ENCODE peak calls at places on chromosomes 3 and 15, in seven cellular contexts. One of them, this sample, is unnamed.

GRCh38 chr15:53351373-53351772 is 408.1 kb downstream of the WDR72 start:
- DNase-seq in cardiac muscle cell: no peak
- DNase-seq in heart left ventricle: no peak
- DNase-seq in skeletal muscle cell: no peak
- DNase-seq in IMR-90: no peak
- DNase-seq in foreskin fibroblast: no peak
- DNase-seq in uterus: no peak
- DNase-seq in this sample: no peak

GRCh38 chr15:26129852-26130251 is 266.7 kb upstream of the ATP10A start:
- DNase-seq in cardiac muscle cell: no peak
- DNase-seq in heart left ventricle: no peak
- DNase-seq in skeletal muscle cell: no peak
- DNase-seq in IMR-90: no peak
- DNase-seq in foreskin fibroblast: no peak
- DNase-seq in uterus: no peak
- DNase-seq in this sample: no peak

GRCh38 chr3:56819016-56819809 is 17.5 kb upstream of the ARHGEF3 start:
- DNase-seq in cardiac muscle cell: no peak
- DNase-seq in heart left ventricle: no peak
- DNase-seq in skeletal muscle cell: no peak
- DNase-seq in IMR-90: no peak
- DNase-seq in foreskin fibroblast: no peak
- DNase-seq in uterus: no peak
- DNase-seq in this sample: no peak

GRCh38 chr3:9886328-9886727 is 4.1 kb upstream of the JAGN1 start:
- DNase-seq in cardiac muscle cell: no peak
- DNase-seq in heart left ventricle: no peak
- DNase-seq in skeletal muscle cell: no peak
- DNase-seq in IMR-90: no peak
- DNase-seq in foreskin fibroblast: no peak
- DNase-seq in uterus: no peak
- DNase-seq in this sample: no peak

GRCh38 chr15:76059320-76060097 is at the start of gene TMEM266:
- DNase-seq in cardiac muscle cell: peak
- DNase-seq in heart left ventricle: peak
- DNase-seq in skeletal muscle cell: no peak
- DNase-seq in IMR-90: peak
- DNase-seq in foreskin fibroblast: peak
- DNase-seq in uterus: no peak
- DNase-seq in this sample: no peak

GRCh38 chr3:126983653-126984390 is 907 bp downstream of the PLXNA1 start:
- DNase-seq in cardiac muscle cell: peak
- DNase-seq in heart left ventricle: no peak
- DNase-seq in skeletal muscle cell: no peak
- DNase-seq in IMR-90: no peak
- DNase-seq in foreskin fibroblast: peak
- DNase-seq in uterus: no peak
- DNase-seq in this sample: no peak

GRCh38 chr3:129549805-129550204 is 6.8 kb downstream of the H1-8 start:
- DNase-seq in cardiac muscle cell: no peak
- DNase-seq in heart left ventricle: no peak
- DNase-seq in skeletal muscle cell: no peak
- DNase-seq in IMR-90: no peak
- DNase-seq in foreskin fibroblast: no peak
- DNase-seq in uterus: no peak
- DNase-seq in this sample: no peak

GRCh38 chr3:44648564-44649229 is at the start of gene ZNF35:
- DNase-seq in cardiac muscle cell: peak
- DNase-seq in heart left ventricle: peak
- DNase-seq in skeletal muscle cell: peak
- DNase-seq in IMR-90: peak
- DNase-seq in foreskin fibroblast: peak
- DNase-seq in uterus: peak
- DNase-seq in this sample: no peak

GRCh38 chr15:85620321-85621044 is 174.2 kb downstream of the KLHL25 start:
- DNase-seq in cardiac muscle cell: peak
- DNase-seq in heart left ventricle: no peak
- DNase-seq in skeletal muscle cell: no peak
- DNase-seq in IMR-90: peak
- DNase-seq in foreskin fibroblast: peak
- DNase-seq in uterus: peak
- DNase-seq in this sample: no peak

GRCh38 chr15:65183847-65184159 is 1.3 kb downstream of the CLPX start:
- DNase-seq in cardiac muscle cell: no peak
- DNase-seq in heart left ventricle: no peak
- DNase-seq in skeletal muscle cell: no peak
- DNase-seq in IMR-90: no peak
- DNase-seq in foreskin fibroblast: no peak
- DNase-seq in uterus: no peak
- DNase-seq in this sample: no peak

GRCh38 chr3:136546718-136547117 is 205.5 kb downstream of the STAG1 start:
- DNase-seq in cardiac muscle cell: peak
- DNase-seq in heart left ventricle: no peak
- DNase-seq in skeletal muscle cell: no peak
- DNase-seq in IMR-90: peak
- DNase-seq in foreskin fibroblast: no peak
- DNase-seq in uterus: no peak
- DNase-seq in this sample: no peak

GRCh38 chr15:64697911-64698369 is 77.4 kb downstream of the RBPMS2 start:
- DNase-seq in cardiac muscle cell: no peak
- DNase-seq in heart left ventricle: no peak
- DNase-seq in skeletal muscle cell: no peak
- DNase-seq in IMR-90: peak
- DNase-seq in foreskin fibroblast: peak
- DNase-seq in uterus: no peak
- DNase-seq in this sample: no peak

GRCh38 chr3:23945653-23945902 is 492 bp downstream of the NR1D2 start:
- DNase-seq in cardiac muscle cell: no peak
- DNase-seq in heart left ventricle: no peak
- DNase-seq in skeletal muscle cell: no peak
- DNase-seq in IMR-90: no peak
- DNase-seq in foreskin fibroblast: no peak
- DNase-seq in uterus: no peak
- DNase-seq in this sample: no peak
- H3K4me3 ChIP-seq in cardiac muscle cell: peak
- H3K4me3 ChIP-seq in heart left ventricle: peak
- H3K4me3 ChIP-seq in skeletal muscle cell: peak
- H3K4me3 ChIP-seq in IMR-90: peak
- H3K4me3 ChIP-seq in foreskin fibroblast: peak
- H3K4me3 ChIP-seq in uterus: peak
- H3K4me3 ChIP-seq in this sample: peak

DNA sequence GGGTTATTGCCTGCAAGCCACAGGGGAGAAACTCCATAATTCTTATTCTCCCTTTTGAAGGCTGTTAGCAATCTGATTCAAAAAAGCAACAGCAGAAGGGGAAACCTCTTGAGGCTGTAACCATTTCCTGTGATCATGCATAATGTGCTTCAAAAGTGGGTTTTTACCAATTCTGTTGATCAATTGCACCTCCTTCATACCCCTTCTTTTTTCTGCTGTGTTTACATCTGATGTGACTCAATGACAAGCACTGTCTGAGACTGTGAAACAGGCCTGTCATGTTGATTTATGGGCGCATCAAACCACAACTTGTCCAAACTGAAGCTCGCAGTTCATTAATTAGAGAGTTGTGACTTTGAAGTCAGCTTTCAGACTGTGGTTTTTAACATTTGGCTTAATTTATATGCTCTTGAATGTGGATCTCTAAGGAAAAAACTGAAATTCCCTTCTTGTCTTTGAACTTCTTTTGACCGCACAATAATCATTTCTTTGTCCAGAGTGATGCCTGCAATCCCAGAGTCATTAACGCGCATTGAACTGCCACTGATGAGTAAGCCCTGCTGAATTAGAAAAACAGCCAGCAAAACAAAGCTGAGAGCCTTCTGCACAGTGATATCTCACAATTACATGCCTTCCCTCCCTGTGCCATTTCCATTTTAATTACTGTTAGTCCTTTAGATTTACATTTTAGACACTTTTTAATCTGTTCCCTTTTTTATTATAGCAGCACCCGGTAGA is 532.8 kb downstream of the FOXP1 start:
- DNase-seq in cardiac muscle cell: peak
- DNase-seq in heart left ventricle: no peak
- DNase-seq in skeletal muscle cell: no peak
- DNase-seq in IMR-90: peak
- DNase-seq in foreskin fibroblast: peak
- DNase-seq in uterus: no peak
- DNase-seq in this sample: no peak
- H3K4me3 ChIP-seq in cardiac muscle cell: no peak
- H3K4me3 ChIP-seq in heart left ventricle: no peak
- H3K4me3 ChIP-seq in skeletal muscle cell: no peak
- H3K4me3 ChIP-seq in IMR-90: no peak
- H3K4me3 ChIP-seq in foreskin fibroblast: no peak
- H3K4me3 ChIP-seq in uterus: no peak
- H3K4me3 ChIP-seq in this sample: no peak

DNA sequence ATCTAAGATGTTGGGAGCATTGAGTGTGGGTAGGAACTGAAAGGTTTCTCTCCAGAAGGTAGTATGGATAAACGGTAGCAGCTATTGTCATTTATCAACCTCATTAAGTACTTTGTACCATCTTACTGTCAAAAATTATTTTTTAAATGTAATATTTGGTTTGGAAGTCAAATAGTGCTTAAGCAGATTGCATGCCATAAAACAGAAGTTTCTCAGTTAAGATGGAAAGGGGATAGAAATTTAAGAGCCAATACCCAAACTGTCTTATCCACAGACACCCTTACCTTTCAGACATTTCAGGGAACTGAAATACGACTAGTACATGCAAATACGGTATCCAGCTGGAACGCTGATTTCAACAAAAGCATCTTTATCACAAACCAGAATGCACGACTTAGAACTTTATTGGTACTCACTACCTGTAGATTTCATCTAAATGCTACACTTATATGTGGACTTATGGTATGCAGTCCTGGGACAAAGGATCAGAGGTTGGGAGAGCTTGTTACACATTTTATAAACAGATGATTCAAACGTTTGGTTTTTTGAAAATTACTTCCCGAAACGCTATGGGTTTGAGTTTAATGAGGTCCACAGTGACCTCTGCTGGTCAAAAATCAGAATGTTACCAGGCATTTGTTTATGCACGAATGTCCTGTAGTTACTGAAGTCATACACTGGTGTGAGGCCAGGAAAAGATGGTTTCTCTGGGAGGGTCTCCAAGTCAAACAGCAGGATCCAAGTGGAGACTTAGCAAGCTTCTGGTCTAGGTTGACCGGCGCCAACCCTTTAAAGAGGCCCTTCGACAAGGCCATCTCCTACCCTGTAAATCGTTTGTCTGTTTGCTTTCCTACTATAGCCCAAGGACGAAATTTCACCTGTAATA is 45.7 kb upstream of the DUT start:
- DNase-seq in cardiac muscle cell: peak
- DNase-seq in heart left ventricle: no peak
- DNase-seq in skeletal muscle cell: peak
- DNase-seq in IMR-90: peak
- DNase-seq in foreskin fibroblast: peak
- DNase-seq in uterus: peak
- DNase-seq in this sample: no peak
- H3K4me3 ChIP-seq in cardiac muscle cell: no peak
- H3K4me3 ChIP-seq in heart left ventricle: peak
- H3K4me3 ChIP-seq in skeletal muscle cell: no peak
- H3K4me3 ChIP-seq in IMR-90: no peak
- H3K4me3 ChIP-seq in foreskin fibroblast: no peak
- H3K4me3 ChIP-seq in uterus: no peak
- H3K4me3 ChIP-seq in this sample: no peak

DNA sequence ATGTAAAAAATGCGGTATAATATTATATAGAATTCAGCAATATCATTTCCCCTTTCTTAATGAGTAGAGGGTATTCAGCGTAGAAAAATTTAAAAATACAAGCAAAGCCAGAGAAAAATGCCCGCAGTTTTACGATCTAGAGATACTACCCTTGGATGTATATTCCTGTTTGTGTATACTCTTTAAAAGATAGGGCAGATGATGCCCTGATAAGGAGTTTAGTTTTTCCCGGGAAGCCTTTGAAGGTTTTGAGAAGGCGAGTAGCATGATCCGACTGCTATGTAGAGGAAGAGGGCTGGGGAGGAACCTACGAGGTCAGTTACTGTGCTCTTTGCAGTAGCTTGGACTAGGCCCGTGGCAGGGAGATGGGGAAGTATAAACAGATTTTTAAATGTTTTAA is 1.2 kb downstream of the YEATS2 start:
- DNase-seq in cardiac muscle cell: peak
- DNase-seq in heart left ventricle: peak
- DNase-seq in skeletal muscle cell: no peak
- DNase-seq in IMR-90: peak
- DNase-seq in foreskin fibroblast: peak
- DNase-seq in uterus: no peak
- DNase-seq in this sample: no peak
- H3K4me3 ChIP-seq in cardiac muscle cell: peak
- H3K4me3 ChIP-seq in heart left ventricle: peak
- H3K4me3 ChIP-seq in skeletal muscle cell: peak
- H3K4me3 ChIP-seq in IMR-90: peak
- H3K4me3 ChIP-seq in foreskin fibroblast: peak
- H3K4me3 ChIP-seq in uterus: peak
- H3K4me3 ChIP-seq in this sample: peak

GRCh38 chr15:49460411-49460941 is 37.4 kb downstream of the FGF7 start:
- DNase-seq in cardiac muscle cell: no peak
- DNase-seq in heart left ventricle: no peak
- DNase-seq in skeletal muscle cell: no peak
- DNase-seq in IMR-90: no peak
- DNase-seq in foreskin fibroblast: peak
- DNase-seq in uterus: no peak
- DNase-seq in this sample: no peak
- H3K4me3 ChIP-seq in cardiac muscle cell: no peak
- H3K4me3 ChIP-seq in heart left ventricle: no peak
- H3K4me3 ChIP-seq in skeletal muscle cell: no peak
- H3K4me3 ChIP-seq in IMR-90: no peak
- H3K4me3 ChIP-seq in foreskin fibroblast: no peak
- H3K4me3 ChIP-seq in uterus: no peak
- H3K4me3 ChIP-seq in this sample: no peak